ENCODE peak calls at places on chromosomes 2 and 18, in nine cellular contexts. X is cardiac muscle cell, R is H1, M is left ventricle myocardium inferior, W is neural crest cell, Z is D721Med, C is body of pancreas, E is endothelial cell of umbilical vein, S is endodermal cell. G is an unnamed sample.

GRCh38 chr2:148812306-148812705 is 62.7 kb upstream of the KIF5C start:
- DNase-seq in X (no peak), R (no peak), M (peak; percentile 33), W (no peak), Z (no peak), C (peak; percentile 25), E (peak; percentile 67), S (no peak), G (peak; percentile 35)

GRCh38 chr2:241890524-241891235 is 21.2 kb downstream of the RTP5 start:
- DNase-seq in X (no peak), R (no peak), M (no peak), W (no peak), Z (no peak), C (peak; percentile 84), E (no peak), S (no peak), G (no peak)

GRCh38 chr18:60649816-60650215 is 277.2 kb upstream of the MC4R start:
- DNase-seq in X (no peak), R (no peak), M (no peak), W (no peak), Z (no peak), C (no peak), E (no peak), S (no peak), G (no peak)

GRCh38 chr2:240596080-240596460 is 9.5 kb downstream of the CAPN10 start:
- DNase-seq in X (no peak), R (no peak), M (peak; percentile 58), W (no peak), Z (no peak), C (no peak), E (no peak), S (no peak), G (no peak)

GRCh38 chr18:31206787-31207381 is 44.2 kb upstream of the DSC1 start:
- DNase-seq in X (no peak), R (peak; percentile 23), M (peak; percentile 46), W (peak; percentile 28), Z (no peak), C (peak; percentile 88), E (peak; percentile 34), S (peak; percentile 77), G (no peak)

GRCh38 chr2:118661184-118661583 is 186.3 kb downstream of the EN1 start:
- DNase-seq in X (no peak), R (no peak), M (no peak), W (no peak), Z (no peak), C (no peak), E (no peak), S (peak; percentile 65), G (no peak)

GRCh38 chr2:96353032-96353561 is 17.5 kb downstream of the NCAPH start:
- DNase-seq in X (no peak), R (no peak), M (peak; percentile 73), W (no peak), Z (no peak), C (no peak), E (no peak), S (no peak), G (no peak)

GRCh38 chr2:215358891-215359575 is 47.2 kb downstream of the ATIC start:
- DNase-seq in X (no peak), R (no peak), M (no peak), W (no peak), Z (no peak), C (no peak), E (no peak), S (no peak), G (no peak)

GRCh38 chr2:149363953-149364352 is 33.6 kb downstream of the LYPD6 start:
- DNase-seq in X (no peak), R (no peak), M (no peak), W (no peak), Z (no peak), C (no peak), E (no peak), S (no peak), G (no peak)

GRCh38 chr18:79912409-79912991 is 39.0 kb downstream of the SLC66A2 start:
- DNase-seq in X (no peak), R (no peak), M (no peak), W (no peak), Z (no peak), C (no peak), E (no peak), S (peak; percentile 43), G (no peak)

GRCh38 chr2:23803965-23804542 is 122.9 kb downstream of the ATAD2B start:
- DNase-seq in X (peak; percentile 35), R (no peak), M (peak; percentile 31), W (no peak), Z (no peak), C (peak; percentile 69), E (peak; percentile 19), S (peak; percentile 73), G (no peak)

GRCh38 chr2:169775765-169776482 is 22.7 kb upstream of the SSB start:
- DNase-seq in X (no peak), R (no peak), M (no peak), W (no peak), Z (no peak), C (no peak), E (peak; percentile 74), S (no peak), G (peak; percentile 39)

GRCh38 chr2:31428001-31428418 is 13.5 kb upstream of the XDH start:
- DNase-seq in X (no peak), R (peak; percentile 19), M (no peak), W (no peak), Z (no peak), C (no peak), E (no peak), S (peak; percentile 85), G (no peak)
- TF ChIP-seq CTCF in X (peak; percentile 30), R (peak; percentile 15), M (no peak), W (no peak), Z (no peak), C (no peak), E (no peak), S (peak; percentile 69), G (no peak)

DNA sequence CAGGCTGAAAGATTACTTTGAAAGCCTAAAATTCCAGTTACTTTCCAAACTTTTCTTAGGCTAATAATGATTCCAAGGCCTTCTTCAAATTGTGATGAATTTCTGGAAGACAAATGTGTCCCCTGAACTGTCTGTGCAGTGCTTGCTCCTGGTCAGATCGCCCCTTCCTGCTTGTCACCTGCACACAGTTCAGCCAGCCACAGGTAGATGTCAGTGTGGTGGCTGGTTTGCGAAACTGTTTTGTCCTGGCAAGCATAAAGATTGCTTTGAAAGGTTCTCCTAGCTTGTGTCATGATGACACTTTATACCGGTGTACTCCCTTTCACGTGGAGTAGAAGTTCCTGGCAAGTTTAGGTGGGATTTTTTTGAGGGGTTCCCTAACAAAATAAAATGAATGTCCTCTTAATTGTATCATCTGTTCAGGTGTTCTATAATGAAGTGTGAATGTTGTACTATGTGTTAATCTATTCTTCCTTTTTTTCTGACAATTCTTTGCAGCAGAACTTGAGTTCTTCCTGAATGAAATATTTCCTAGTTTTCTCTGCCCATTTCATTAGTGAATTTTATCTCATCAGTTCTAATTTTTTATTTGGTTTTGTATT is 298.8 kb downstream of the ZNF407 start:
- DNase-seq in X (peak; percentile 62), R (no peak), M (no peak), W (no peak), Z (no peak), C (peak; percentile 62), E (peak; percentile 16), S (peak; percentile 85), G (no peak)
- TF ChIP-seq CTCF in X (no peak), R (peak; percentile 78), M (peak; percentile 72), W (peak; percentile 70), Z (peak; percentile 38), C (peak; percentile 57), E (no peak), S (peak; percentile 86), G (no peak)

GRCh38 chr2:156331572-156332451 is 709 bp downstream of the NR4A2 start:
- DNase-seq in X (peak; percentile 24), R (no peak), M (peak; percentile 50), W (peak; percentile 21), Z (no peak), C (peak; percentile 78), E (peak; percentile 83), S (peak; percentile 75), G (peak; percentile 52)

GRCh38 chr2:156332452-156333273 is at the start of gene NR4A2:
- DNase-seq in X (peak; percentile 84), R (no peak), M (peak; percentile 88), W (peak; percentile 59), Z (no peak), C (peak; percentile 95), E (peak; percentile 87), S (peak; percentile 92), G (peak; percentile 54)

GRCh38 chr2:156333951-156334495 is 1.5 kb upstream of the NR4A2 start:
- DNase-seq in X (peak; percentile 84), R (no peak), M (peak; percentile 72), W (peak; percentile 59), Z (no peak), C (peak; percentile 69), E (peak; percentile 75), S (peak; percentile 90), G (peak; percentile 47)

GRCh38 chr2:156333274-156333950 is 891 bp upstream of the NR4A2 start:
- DNase-seq in X (no peak), R (no peak), M (no peak), W (no peak), Z (no peak), C (no peak), E (no peak), S (no peak), G (no peak)

DNA sequence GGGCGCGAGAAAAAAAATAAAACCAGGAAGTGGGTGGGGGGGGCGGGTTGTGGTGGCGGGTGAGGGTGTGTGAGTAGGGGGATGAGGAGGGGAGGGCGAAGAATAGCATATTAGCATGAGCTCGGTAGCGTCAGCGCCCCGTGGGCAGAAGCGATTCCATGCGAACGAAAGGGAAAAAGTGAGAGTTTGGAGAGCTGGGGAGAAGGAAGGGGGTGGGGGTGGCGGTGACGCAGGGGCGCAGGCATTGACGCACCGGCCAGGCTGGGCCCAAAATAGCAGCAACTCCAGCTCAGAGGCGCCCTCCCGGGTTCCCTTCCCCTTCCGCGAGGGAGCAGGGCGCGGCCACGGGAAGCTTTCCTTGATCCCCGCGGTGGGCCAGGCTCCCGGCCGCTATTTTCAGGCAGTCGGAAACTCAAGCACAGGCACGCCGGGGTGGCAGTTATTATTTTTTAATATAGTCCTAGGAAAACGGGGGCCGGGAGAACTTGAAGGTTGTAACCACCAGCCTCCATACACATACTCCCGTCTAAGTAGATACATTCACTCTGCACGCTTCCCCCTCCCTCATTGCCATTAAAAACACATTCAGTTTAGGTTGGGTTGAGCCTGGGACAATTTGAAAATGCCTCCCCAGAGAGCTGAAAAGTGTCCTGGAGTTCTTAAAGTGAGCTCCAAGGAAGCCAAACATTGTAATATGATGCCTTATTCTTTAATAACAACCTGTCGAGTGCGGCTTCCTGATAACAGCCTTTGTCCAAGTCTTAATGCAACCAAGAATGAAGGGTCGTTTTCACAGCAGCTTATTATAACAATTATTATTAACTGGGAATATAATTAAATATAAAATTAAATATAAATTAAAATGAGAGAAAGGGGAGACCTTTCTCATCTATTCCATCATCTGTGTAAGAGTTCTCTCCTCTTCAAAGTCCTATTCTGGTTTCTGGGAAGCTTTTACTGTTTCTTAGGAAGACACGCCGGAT is 2.3 kb upstream of the NR4A2 start:
- DNase-seq in X (peak; percentile 92), R (no peak), M (peak; percentile 94), W (peak; percentile 46), Z (no peak), C (peak; percentile 92), E (peak; percentile 90), S (peak; percentile 89), G (peak; percentile 88)
- TF ChIP-seq CTCF in X (peak; percentile 24), R (no peak), M (peak; percentile 40), W (peak; percentile 20), Z (peak; percentile 19), C (no peak), E (peak; percentile 29), S (peak; percentile 9), G (peak; percentile 22)

GRCh38 chr2:2698182-2699116 is 367.4 kb upstream of the MYT1L start:
- DNase-seq in X (peak; percentile 41), R (no peak), M (no peak), W (peak; percentile 13), Z (peak; percentile 53), C (peak; percentile 10), E (no peak), S (peak; percentile 70), G (no peak)
- TF ChIP-seq CTCF in X (no peak), R (peak; percentile 17), M (no peak), W (peak; percentile 57), Z (peak; percentile 37), C (no peak), E (no peak), S (peak; percentile 75), G (no peak)

G was measured in AG09319.